ENCODE peak calls at places on chromosomes 1 and 21, in five cellular contexts. One of them, this sample, is unnamed.

GRCh38 chr1:20837554-20838192 is 50.6 kb upstream of the HP1BP3 start:
- DNase-seq in GM12878: no peak
- DNase-seq in IMR-90: no peak
- DNase-seq in SK-N-SH: no peak
- DNase-seq in K562: no peak
- DNase-seq in this sample: no peak

GRCh38 chr1:100448371-100448770 is 89.6 kb upstream of the GPR88 start:
- DNase-seq in GM12878: no peak
- DNase-seq in IMR-90: no peak
- DNase-seq in SK-N-SH: no peak
- DNase-seq in K562: no peak
- DNase-seq in this sample: no peak

GRCh38 chr1:215891673-215892072 is 324.6 kb downstream of the KCTD3 start:
- DNase-seq in GM12878: no peak
- DNase-seq in IMR-90: peak
- DNase-seq in SK-N-SH: no peak
- DNase-seq in K562: no peak
- DNase-seq in this sample: no peak

GRCh38 chr21:22556829-22557228 is 1558.6 kb downstream of the NCAM2 start:
- DNase-seq in GM12878: no peak
- DNase-seq in IMR-90: no peak
- DNase-seq in SK-N-SH: no peak
- DNase-seq in K562: no peak
- DNase-seq in this sample: no peak

GRCh38 chr1:59900640-59901039 is 25.9 kb downstream of the CYP2J2 start:
- DNase-seq in GM12878: no peak
- DNase-seq in IMR-90: no peak
- DNase-seq in SK-N-SH: peak
- DNase-seq in K562: no peak
- DNase-seq in this sample: no peak

GRCh38 chr1:6785721-6786505 is 659 bp downstream of the CAMTA1 start:
- DNase-seq in GM12878: no peak
- DNase-seq in IMR-90: peak
- DNase-seq in SK-N-SH: peak
- DNase-seq in K562: peak
- DNase-seq in this sample: peak

GRCh38 chr1:155776414-155776813 is 80.6 kb downstream of the GON4L start:
- DNase-seq in GM12878: no peak
- DNase-seq in IMR-90: no peak
- DNase-seq in SK-N-SH: no peak
- DNase-seq in K562: peak
- DNase-seq in this sample: no peak

GRCh38 chr21:38330671-38331070 is 73.9 kb downstream of the KCNJ15 start:
- DNase-seq in GM12878: no peak
- DNase-seq in IMR-90: no peak
- DNase-seq in SK-N-SH: no peak
- DNase-seq in K562: no peak
- DNase-seq in this sample: no peak

GRCh38 chr1:32773018-32773763 is 44.0 kb downstream of the YARS1 start:
- DNase-seq in GM12878: peak
- DNase-seq in IMR-90: peak
- DNase-seq in SK-N-SH: peak
- DNase-seq in K562: peak
- DNase-seq in this sample: peak

GRCh38 chr1:160675641-160676410 is 29.0 kb upstream of the SLAMF1 start:
- DNase-seq in GM12878: peak
- DNase-seq in IMR-90: peak
- DNase-seq in SK-N-SH: peak
- DNase-seq in K562: peak
- DNase-seq in this sample: peak

GRCh38 chr1:93722081-93723031 is 40.7 kb upstream of the BCAR3 start:
- DNase-seq in GM12878: no peak
- DNase-seq in IMR-90: no peak
- DNase-seq in SK-N-SH: peak
- DNase-seq in K562: no peak
- DNase-seq in this sample: no peak

GRCh38 chr1:226691257-226691656 is 47.8 kb downstream of the ITPKB start:
- DNase-seq in GM12878: no peak
- DNase-seq in IMR-90: no peak
- DNase-seq in SK-N-SH: no peak
- DNase-seq in K562: no peak
- DNase-seq in this sample: no peak

GRCh38 chr1:119163396-119163795 is 22.9 kb upstream of the WARS2 start:
- DNase-seq in GM12878: no peak
- DNase-seq in IMR-90: no peak
- DNase-seq in SK-N-SH: no peak
- DNase-seq in K562: no peak
- DNase-seq in this sample: no peak

GRCh38 chr1:209266590-209267172 is 316.8 kb upstream of the CAMK1G start:
- DNase-seq in GM12878: no peak
- DNase-seq in IMR-90: peak
- DNase-seq in SK-N-SH: no peak
- DNase-seq in K562: no peak
- DNase-seq in this sample: no peak

GRCh38 chr1:92822907-92823306 is 8.9 kb upstream of the RPL5 start:
- DNase-seq in GM12878: no peak
- DNase-seq in IMR-90: peak
- DNase-seq in SK-N-SH: no peak
- DNase-seq in K562: peak
- DNase-seq in this sample: no peak

GRCh38 chr1:209823143-209824041 is 4.4 kb upstream of the UTP25 start:
- DNase-seq in GM12878: no peak
- DNase-seq in IMR-90: peak
- DNase-seq in SK-N-SH: peak
- DNase-seq in K562: peak
- DNase-seq in this sample: peak

GRCh38 chr1:2134604-2135307 is 59.8 kb downstream of the FAAP20 start:
- DNase-seq in GM12878: no peak
- DNase-seq in IMR-90: no peak
- DNase-seq in SK-N-SH: no peak
- DNase-seq in K562: no peak
- DNase-seq in this sample: no peak

GRCh38 chr1:180211860-180212229 is 18.2 kb upstream of the LHX4 start:
- DNase-seq in GM12878: no peak
- DNase-seq in IMR-90: no peak
- DNase-seq in SK-N-SH: no peak
- DNase-seq in K562: no peak
- DNase-seq in this sample: no peak

GRCh38 chr1:108813326-108813725 is 43.6 kb downstream of the AKNAD1 start:
- DNase-seq in GM12878: no peak
- DNase-seq in IMR-90: no peak
- DNase-seq in SK-N-SH: no peak
- DNase-seq in K562: no peak
- DNase-seq in this sample: no peak

GRCh38 chr1:69157046-69157756 is 410.5 kb upstream of the LRRC7 start:
- DNase-seq in GM12878: no peak
- DNase-seq in IMR-90: no peak
- DNase-seq in SK-N-SH: no peak
- DNase-seq in K562: no peak
- DNase-seq in this sample: no peak

GRCh38 chr1:84996846-84997666 is at the start of gene MCOLN2:
- DNase-seq in GM12878: no peak
- DNase-seq in IMR-90: peak
- DNase-seq in SK-N-SH: peak
- DNase-seq in K562: peak
- DNase-seq in this sample: peak

GRCh38 chr21:39373634-39374033 is 24.7 kb upstream of the HMGN1 start:
- DNase-seq in GM12878: no peak
- DNase-seq in IMR-90: peak
- DNase-seq in SK-N-SH: peak
- DNase-seq in K562: peak
- DNase-seq in this sample: no peak

GRCh38 chr1:60583696-60584095 is 498.7 kb upstream of the NFIA start:
- DNase-seq in GM12878: no peak
- DNase-seq in IMR-90: no peak
- DNase-seq in SK-N-SH: no peak
- DNase-seq in K562: no peak
- DNase-seq in this sample: no peak

GRCh38 chr1:156319664-156320063 is 18.4 kb downstream of the CCT3 start:
- DNase-seq in GM12878: no peak
- DNase-seq in IMR-90: peak
- DNase-seq in SK-N-SH: peak
- DNase-seq in K562: no peak
- DNase-seq in this sample: peak

GRCh38 chr1:175472464-175472863 is 270.9 kb downstream of the TNR start:
- DNase-seq in GM12878: no peak
- DNase-seq in IMR-90: no peak
- DNase-seq in SK-N-SH: no peak
- DNase-seq in K562: no peak
- DNase-seq in this sample: no peak

GRCh38 chr1:37861151-37861550 is 1.8 kb upstream of the MTF1 start:
- DNase-seq in GM12878: no peak
- DNase-seq in IMR-90: no peak
- DNase-seq in SK-N-SH: no peak
- DNase-seq in K562: no peak
- DNase-seq in this sample: no peak

GRCh38 chr1:11384170-11384554 is 94.8 kb upstream of the DISP3 start:
- DNase-seq in GM12878: peak
- DNase-seq in IMR-90: peak
- DNase-seq in SK-N-SH: no peak
- DNase-seq in K562: peak
- DNase-seq in this sample: no peak

GRCh38 chr1:116504308-116505156 is 66.3 kb downstream of the CD58 start:
- DNase-seq in GM12878: peak
- DNase-seq in IMR-90: peak
- DNase-seq in SK-N-SH: no peak
- DNase-seq in K562: peak
- DNase-seq in this sample: peak

GRCh38 chr1:243447342-243447741 is 191.5 kb downstream of the SDCCAG8 start:
- DNase-seq in GM12878: no peak
- DNase-seq in IMR-90: peak
- DNase-seq in SK-N-SH: no peak
- DNase-seq in K562: peak
- DNase-seq in this sample: peak

GRCh38 chr1:243443557-243443956 is 187.7 kb downstream of the SDCCAG8 start:
- DNase-seq in GM12878: no peak
- DNase-seq in IMR-90: no peak
- DNase-seq in SK-N-SH: no peak
- DNase-seq in K562: no peak
- DNase-seq in this sample: no peak

GRCh38 chr1:243452092-243452491 is 196.3 kb downstream of the SDCCAG8 start:
- DNase-seq in GM12878: no peak
- DNase-seq in IMR-90: no peak
- DNase-seq in SK-N-SH: no peak
- DNase-seq in K562: no peak
- DNase-seq in this sample: no peak

DNA sequence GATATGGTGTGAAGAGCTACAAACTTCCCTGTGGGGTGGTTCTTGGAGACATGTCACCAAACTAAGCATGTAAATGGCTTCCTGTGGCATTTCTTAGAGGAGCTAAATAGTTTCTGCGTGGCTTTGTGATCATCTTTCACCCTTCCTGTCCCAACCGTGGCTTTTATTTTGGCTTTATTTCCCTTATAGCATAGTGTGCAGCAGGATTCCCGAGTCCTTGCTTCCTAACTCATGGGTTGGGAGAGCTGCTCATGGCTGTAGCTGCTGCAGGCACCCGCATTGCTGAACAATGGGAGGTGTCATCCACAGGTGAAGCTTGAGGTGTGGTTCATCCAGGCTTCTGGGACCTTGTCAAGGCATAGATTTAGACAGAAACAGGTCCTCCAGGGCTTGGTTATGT is 192.0 kb downstream of the SDCCAG8 start:
- DNase-seq in GM12878: no peak
- DNase-seq in IMR-90: no peak
- DNase-seq in SK-N-SH: no peak
- DNase-seq in K562: no peak
- DNase-seq in this sample: no peak
- TF ChIP-seq RCOR1 in GM12878: no peak
- TF ChIP-seq RCOR1 in IMR-90: no peak
- TF ChIP-seq RCOR1 in SK-N-SH: no peak
- TF ChIP-seq RCOR1 in K562: no peak
- TF ChIP-seq RCOR1 in this sample: no peak

GRCh38 chr1:193210991-193211390 is 24.6 kb upstream of the B3GALT2 start:
- DNase-seq in GM12878: no peak
- DNase-seq in IMR-90: no peak
- DNase-seq in SK-N-SH: no peak
- DNase-seq in K562: no peak
- DNase-seq in this sample: no peak

GRCh38 chr1:193216920-193217319 is 30.5 kb upstream of the B3GALT2 start:
- DNase-seq in GM12878: peak
- DNase-seq in IMR-90: no peak
- DNase-seq in SK-N-SH: no peak
- DNase-seq in K562: no peak
- DNase-seq in this sample: no peak

GRCh38 chr1:193211539-193211938 is 25.1 kb upstream of the B3GALT2 start:
- DNase-seq in GM12878: peak
- DNase-seq in IMR-90: peak
- DNase-seq in SK-N-SH: no peak
- DNase-seq in K562: no peak
- DNase-seq in this sample: peak

GRCh38 chr1:193213998-193214397 is 27.6 kb upstream of the B3GALT2 start:
- DNase-seq in GM12878: no peak
- DNase-seq in IMR-90: no peak
- DNase-seq in SK-N-SH: no peak
- DNase-seq in K562: no peak
- DNase-seq in this sample: no peak

GRCh38 chr1:193212637-193213036 is 26.2 kb upstream of the B3GALT2 start:
- DNase-seq in GM12878: no peak
- DNase-seq in IMR-90: no peak
- DNase-seq in SK-N-SH: no peak
- DNase-seq in K562: no peak
- DNase-seq in this sample: no peak
- TF ChIP-seq RCOR1 in GM12878: no peak
- TF ChIP-seq RCOR1 in IMR-90: no peak
- TF ChIP-seq RCOR1 in SK-N-SH: no peak
- TF ChIP-seq RCOR1 in K562: no peak
- TF ChIP-seq RCOR1 in this sample: no peak

GRCh38 chr1:183070234-183070922 is 47.2 kb downstream of the LAMC1 start:
- DNase-seq in GM12878: no peak
- DNase-seq in IMR-90: no peak
- DNase-seq in SK-N-SH: no peak
- DNase-seq in K562: no peak
- DNase-seq in this sample: no peak
- TF ChIP-seq RCOR1 in GM12878: no peak
- TF ChIP-seq RCOR1 in IMR-90: no peak
- TF ChIP-seq RCOR1 in SK-N-SH: no peak
- TF ChIP-seq RCOR1 in K562: no peak
- TF ChIP-seq RCOR1 in this sample: no peak

GRCh38 chr1:25099343-25099951 is 132.9 kb downstream of the SYF2 start:
- DNase-seq in GM12878: no peak
- DNase-seq in IMR-90: no peak
- DNase-seq in SK-N-SH: peak
- DNase-seq in K562: no peak
- DNase-seq in this sample: no peak
- TF ChIP-seq RCOR1 in GM12878: no peak
- TF ChIP-seq RCOR1 in IMR-90: no peak
- TF ChIP-seq RCOR1 in SK-N-SH: no peak
- TF ChIP-seq RCOR1 in K562: no peak
- TF ChIP-seq RCOR1 in this sample: no peak